ENCODE peak calls at places on chromosomes 4 and X, in eight cellular contexts. D is small intestine; R is lower lobe of right lung; Q is adrenal gland; S is colonic mucosa; O is adipocyte; B is CD8-positive, alpha-beta memory T cell; V is tibial artery. F is an unnamed sample.

GRCh38 chr4:19850909-19851308 is 400.8 kb upstream of the SLIT2 start:
- DNase-seq in D (no peak), R (no peak), Q (no peak), S (no peak), O (peak; percentile 49), B (no peak), V (no peak), F (no peak)

GRCh38 chrX:71282514-71283408 is 674 bp upstream of the NONO start:
- DNase-seq in D (peak; percentile 7), R (no peak), Q (no peak), S (no peak), O (no peak), B (peak; percentile 37), V (no peak), F (no peak)

GRCh38 chr4:165991325-165992180 is 118.5 kb downstream of the TLL1 start:
- DNase-seq in D (no peak), R (no peak), Q (no peak), S (no peak), O (no peak), B (no peak), V (no peak), F (no peak)

GRCh38 chr4:82677327-82677726 is 115.5 kb upstream of the TMEM150C start:
- DNase-seq in D (no peak), R (no peak), Q (no peak), S (no peak), O (no peak), B (no peak), V (no peak), F (no peak)

GRCh38 chr4:124121511-124121934 is 591.0 kb downstream of the ANKRD50 start:
- DNase-seq in D (no peak), R (no peak), Q (no peak), S (no peak), O (peak; percentile 81), B (no peak), V (no peak), F (no peak)

GRCh38 chr4:8274772-8275241 is 5.3 kb downstream of the HTRA3 start:
- DNase-seq in D (peak; percentile 18), R (peak; percentile 60), Q (peak; percentile 64), S (peak; percentile 65), O (peak; percentile 91), B (no peak), V (peak; percentile 90), F (peak; percentile 96)

GRCh38 chr4:1746919-1747602 is 25.7 kb downstream of the TACC3 start:
- DNase-seq in D (no peak), R (no peak), Q (no peak), S (no peak), O (no peak), B (no peak), V (no peak), F (peak; percentile 70)

GRCh38 chrX:46561931-46562721 is 11.4 kb upstream of the CHST7 start:
- DNase-seq in D (peak; percentile 12), R (peak; percentile 47), Q (no peak), S (peak; percentile 22), O (no peak), B (no peak), V (no peak), F (no peak)

GRCh38 chr4:81723927-81724587 is 252.3 kb upstream of the RASGEF1B start:
- DNase-seq in D (peak; percentile 58), R (no peak), Q (peak; percentile 22), S (no peak), O (no peak), B (peak; percentile 8), V (no peak), F (no peak)

GRCh38 chr4:41366911-41367517 is 110.3 kb downstream of the UCHL1 start:
- DNase-seq in D (no peak), R (no peak), Q (no peak), S (no peak), O (no peak), B (no peak), V (no peak), F (peak; percentile 60)

GRCh38 chr4:38166768-38167167 is 206.6 kb downstream of the PTTG2 start:
- DNase-seq in D (no peak), R (no peak), Q (no peak), S (no peak), O (no peak), B (no peak), V (no peak), F (no peak)

GRCh38 chr4:89056292-89056952 is 563 bp downstream of the FAM13A start:
- DNase-seq in D (no peak), R (no peak), Q (no peak), S (no peak), O (no peak), B (no peak), V (no peak), F (no peak)

GRCh38 chr4:89054627-89055026 is 2.4 kb downstream of the FAM13A start:
- DNase-seq in D (peak; percentile 17), R (no peak), Q (no peak), S (no peak), O (no peak), B (no peak), V (no peak), F (no peak)

GRCh38 chr4:89056953-89057398 is at the start of gene FAM13A:
- DNase-seq in D (peak; percentile 89), R (peak; percentile 76), Q (peak; percentile 88), S (peak; percentile 81), O (peak; percentile 98), B (no peak), V (peak; percentile 91), F (peak; percentile 88)

GRCh38 chr4:89049853-89050252 is 7.1 kb downstream of the FAM13A start:
- DNase-seq in D (no peak), R (no peak), Q (no peak), S (no peak), O (no peak), B (no peak), V (no peak), F (no peak)

DNA sequence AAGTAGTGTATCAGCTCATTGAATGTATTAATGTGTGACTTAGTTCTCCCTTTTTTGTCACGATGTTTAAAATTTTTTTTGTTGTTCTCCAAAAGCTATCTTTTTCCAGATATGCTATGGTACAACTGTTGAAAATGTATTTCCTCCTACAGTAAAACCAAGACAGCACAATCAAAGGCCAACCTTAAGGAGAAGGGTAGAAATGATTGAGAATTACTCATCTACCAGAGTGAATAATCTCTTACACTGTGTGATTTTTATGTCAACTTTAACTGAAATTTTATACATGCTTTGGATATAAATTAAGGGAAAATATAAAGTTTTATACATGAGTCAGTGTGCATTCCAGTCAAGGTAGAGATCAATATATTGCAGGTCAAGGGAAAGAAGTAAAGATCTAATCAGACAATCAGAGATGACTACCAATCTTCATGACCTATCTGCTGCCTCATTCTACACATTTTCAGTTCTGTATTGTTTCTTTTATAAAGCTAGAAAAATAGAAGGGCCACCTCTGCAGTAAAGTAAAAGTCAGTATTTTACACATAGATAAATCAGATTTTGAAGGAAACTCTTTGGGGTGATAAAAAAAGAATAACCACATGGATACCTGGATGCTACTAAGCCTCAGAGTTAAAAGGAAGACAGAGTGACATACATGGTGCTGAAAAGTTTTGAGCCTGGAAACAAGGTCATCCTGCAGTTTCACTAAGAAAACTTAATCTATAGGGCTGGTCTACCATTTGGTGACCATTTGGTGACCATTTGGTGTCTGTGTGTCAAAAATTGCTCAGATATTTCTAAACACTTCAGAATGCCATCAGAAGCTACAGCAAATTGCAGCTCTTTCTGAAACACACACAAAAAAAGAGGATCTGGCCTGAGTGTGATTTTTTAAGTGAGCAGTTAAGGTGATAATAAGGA is 1.6 kb downstream of the FAM13A start:
- DNase-seq in D (no peak), R (no peak), Q (no peak), S (no peak), O (peak; percentile 22), B (no peak), V (no peak), F (no peak)
- H3K4me3 ChIP-seq in D (no peak overlapping the region), R (peak overlapping the region; percentile 47), Q (no peak overlapping the region), S (no peak overlapping the region), O (peak overlapping the region; percentile 86), B (no peak overlapping the region), V (peak overlapping the region; percentile 54), F (peak overlapping the region; percentile 74)

GRCh38 chr4:95742872-95743271 is 97.0 kb upstream of the PDHA2 start:
- DNase-seq in D (no peak), R (no peak), Q (no peak), S (no peak), O (no peak), B (no peak), V (no peak), F (no peak)
- H3K9me3 ChIP-seq in D (peaks cover 3% of the 10 kb centered on the region), R (no peaks in the 10 kb centered on the region), Q (no peaks in the 10 kb centered on the region), S (no peaks in the 10 kb centered on the region), O (peaks cover 4% of the 10 kb centered on the region), B (no peaks in the 10 kb centered on the region), V (peaks cover 6% of the 10 kb centered on the region), F (no peaks in the 10 kb centered on the region)

GRCh38 chr4:158826882-158827281 is 58.1 kb downstream of the FNIP2 start:
- DNase-seq in D (peak; percentile 77), R (no peak), Q (no peak), S (peak; percentile 86), O (no peak), B (no peak), V (no peak), F (no peak)
- H3K4me3 ChIP-seq in D (no peak overlapping the region), R (no peak overlapping the region), Q (no peak overlapping the region), S (no peak overlapping the region), O (no peak overlapping the region), B (no peak overlapping the region), V (no peak overlapping the region), F (no peak overlapping the region)

GRCh38 chrX:153731117-153731844 is 6.6 kb downstream of the ABCD1 start:
- DNase-seq in D (peak; percentile 44), R (no peak), Q (no peak), S (no peak), O (peak; percentile 83), B (no peak), V (no peak), F (no peak)
- H3K9me3 ChIP-seq in D (no peaks in the 10 kb centered on the region), R (no peaks in the 10 kb centered on the region), Q (no peaks in the 10 kb centered on the region), S (no peaks in the 10 kb centered on the region), O (peaks cover 12% of the 10 kb centered on the region), B (no peaks in the 10 kb centered on the region), V (no peaks in the 10 kb centered on the region), F (no peaks in the 10 kb centered on the region)

GRCh38 chrX:48538641-48539344 is 721 bp upstream of the TBC1D25 start:
- DNase-seq in D (no peak), R (no peak), Q (no peak), S (no peak), O (no peak), B (no peak), V (no peak), F (no peak)
- H3K4me3 ChIP-seq in D (no peak overlapping the region), R (peak overlapping the region; percentile 64), Q (no peak overlapping the region), S (no peak overlapping the region), O (peak overlapping the region; percentile 88), B (no peak overlapping the region), V (peak overlapping the region; percentile 79), F (peak overlapping the region; percentile 19)

GRCh38 chrX:45133465-45133864 is 67.2 kb downstream of the DIPK2B start:
- DNase-seq in D (no peak), R (no peak), Q (no peak), S (no peak), O (no peak), B (no peak), V (no peak), F (no peak)
- H3K9me3 ChIP-seq in D (no peaks in the 10 kb centered on the region), R (no peaks in the 10 kb centered on the region), Q (no peaks in the 10 kb centered on the region), S (no peaks in the 10 kb centered on the region), O (peaks cover 11% of the 10 kb centered on the region), B (no peaks in the 10 kb centered on the region), V (no peaks in the 10 kb centered on the region), F (no peaks in the 10 kb centered on the region)

DNA sequence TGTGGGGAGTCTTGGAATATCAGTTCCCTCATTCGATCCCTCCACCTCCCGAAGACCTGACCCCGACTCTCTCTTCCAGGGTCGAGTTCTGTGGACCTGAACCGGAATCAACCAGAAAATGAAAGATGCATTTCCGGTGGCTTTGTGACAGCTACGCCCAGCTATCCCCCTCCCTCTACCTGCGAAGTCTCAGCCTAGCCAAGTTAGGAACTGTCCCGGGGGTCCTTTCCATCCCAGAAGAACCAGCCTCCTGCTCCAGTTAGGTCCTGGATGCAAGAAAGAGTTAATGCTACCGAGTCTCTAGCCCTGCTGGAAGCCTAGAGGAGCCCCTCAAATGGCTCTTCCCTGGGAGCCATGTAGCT is 13.4 kb upstream of the ETDC start:
- DNase-seq in D (no peak), R (no peak), Q (no peak), S (no peak), O (no peak), B (no peak), V (no peak), F (no peak)
- H3K4me3 ChIP-seq in D (peak overlapping the region; percentile 22), R (peak overlapping the region; percentile 39), Q (no peak overlapping the region), S (no peak overlapping the region), O (peak overlapping the region; percentile 53), B (peak overlapping the region; percentile 86), V (peak overlapping the region; percentile 38), F (peak overlapping the region; percentile 54)

F was measured in WERI-Rb-1.